ENCODE peak calls at places on chromosomes 6 and 20, in nine cellular contexts. One of them, this sample, is unnamed.

GRCh38 chr6:14728396-14729024 is 517.4 kb upstream of the JARID2 start:
- DNase-seq in neural progenitor cell: no peak
- DNase-seq in fibroblast of lung: peak
- DNase-seq in foreskin fibroblast: peak
- DNase-seq in CD4-positive, CD25-positive, alpha-beta regulatory T cell: no peak
- DNase-seq in CD8-positive, alpha-beta T cell: no peak
- DNase-seq in AG10803: peak
- DNase-seq in aorta: peak
- DNase-seq in endodermal cell: peak
- DNase-seq in this sample: no peak

GRCh38 chr6:32255212-32256153 is 31.6 kb upstream of the NOTCH4 start:
- DNase-seq in CD4-positive, CD25-positive, alpha-beta regulatory T cell: no peak
- DNase-seq in foreskin fibroblast: peak
- DNase-seq in neural progenitor cell: peak
- DNase-seq in endodermal cell: peak
- DNase-seq in CD8-positive, alpha-beta T cell: peak
- DNase-seq in fibroblast of lung: peak
- DNase-seq in aorta: peak
- DNase-seq in AG10803: peak
- DNase-seq in this sample: no peak

GRCh38 chr6:4516206-4516605 is 260.0 kb upstream of the CDYL start:
- DNase-seq in aorta: no peak
- DNase-seq in AG10803: no peak
- DNase-seq in endodermal cell: no peak
- DNase-seq in foreskin fibroblast: no peak
- DNase-seq in fibroblast of lung: no peak
- DNase-seq in CD4-positive, CD25-positive, alpha-beta regulatory T cell: no peak
- DNase-seq in CD8-positive, alpha-beta T cell: no peak
- DNase-seq in neural progenitor cell: no peak
- DNase-seq in this sample: no peak

GRCh38 chr6:11202513-11203305 is 29.8 kb downstream of the NEDD9 start:
- DNase-seq in AG10803: peak
- DNase-seq in neural progenitor cell: peak
- DNase-seq in endodermal cell: peak
- DNase-seq in fibroblast of lung: peak
- DNase-seq in CD8-positive, alpha-beta T cell: peak
- DNase-seq in aorta: no peak
- DNase-seq in CD4-positive, CD25-positive, alpha-beta regulatory T cell: peak
- DNase-seq in foreskin fibroblast: no peak
- DNase-seq in this sample: no peak

GRCh38 chr20:47764154-47764734 is 21.0 kb downstream of the SULF2 start:
- DNase-seq in foreskin fibroblast: no peak
- DNase-seq in CD4-positive, CD25-positive, alpha-beta regulatory T cell: no peak
- DNase-seq in AG10803: no peak
- DNase-seq in endodermal cell: no peak
- DNase-seq in neural progenitor cell: no peak
- DNase-seq in aorta: no peak
- DNase-seq in fibroblast of lung: no peak
- DNase-seq in CD8-positive, alpha-beta T cell: no peak
- DNase-seq in this sample: peak

GRCh38 chr20:58447733-58448391 is 58.8 kb downstream of the VAPB start:
- DNase-seq in fibroblast of lung: peak
- DNase-seq in aorta: no peak
- DNase-seq in neural progenitor cell: peak
- DNase-seq in CD8-positive, alpha-beta T cell: peak
- DNase-seq in AG10803: peak
- DNase-seq in endodermal cell: peak
- DNase-seq in foreskin fibroblast: peak
- DNase-seq in CD4-positive, CD25-positive, alpha-beta regulatory T cell: peak
- DNase-seq in this sample: peak

GRCh38 chr20:46157625-46158024 is 39.5 kb downstream of the CD40 start:
- DNase-seq in CD8-positive, alpha-beta T cell: no peak
- DNase-seq in neural progenitor cell: no peak
- DNase-seq in fibroblast of lung: no peak
- DNase-seq in foreskin fibroblast: no peak
- DNase-seq in endodermal cell: no peak
- DNase-seq in aorta: no peak
- DNase-seq in CD4-positive, CD25-positive, alpha-beta regulatory T cell: no peak
- DNase-seq in AG10803: no peak
- DNase-seq in this sample: no peak

GRCh38 chr20:3751664-3752385 is 15.7 kb downstream of the ADISSP start:
- DNase-seq in foreskin fibroblast: no peak
- DNase-seq in fibroblast of lung: no peak
- DNase-seq in neural progenitor cell: peak
- DNase-seq in AG10803: no peak
- DNase-seq in endodermal cell: peak
- DNase-seq in CD4-positive, CD25-positive, alpha-beta regulatory T cell: peak
- DNase-seq in aorta: peak
- DNase-seq in CD8-positive, alpha-beta T cell: no peak
- DNase-seq in this sample: no peak

GRCh38 chr6:45626087-45626891 is 248.6 kb upstream of the SUPT3H start:
- DNase-seq in neural progenitor cell: peak
- DNase-seq in endodermal cell: no peak
- DNase-seq in CD8-positive, alpha-beta T cell: no peak
- DNase-seq in fibroblast of lung: peak
- DNase-seq in aorta: no peak
- DNase-seq in foreskin fibroblast: peak
- DNase-seq in CD4-positive, CD25-positive, alpha-beta regulatory T cell: no peak
- DNase-seq in AG10803: peak
- DNase-seq in this sample: no peak

GRCh38 chr20:39825524-39825923 is 863.4 kb downstream of the DHX35 start:
- DNase-seq in CD4-positive, CD25-positive, alpha-beta regulatory T cell: no peak
- DNase-seq in neural progenitor cell: no peak
- DNase-seq in CD8-positive, alpha-beta T cell: no peak
- DNase-seq in AG10803: no peak
- DNase-seq in fibroblast of lung: no peak
- DNase-seq in aorta: no peak
- DNase-seq in endodermal cell: no peak
- DNase-seq in foreskin fibroblast: no peak
- DNase-seq in this sample: no peak

GRCh38 chr6:169536446-169537170 is 165.2 kb downstream of the WDR27 start:
- DNase-seq in neural progenitor cell: no peak
- DNase-seq in AG10803: peak
- DNase-seq in foreskin fibroblast: peak
- DNase-seq in fibroblast of lung: peak
- DNase-seq in aorta: no peak
- DNase-seq in CD8-positive, alpha-beta T cell: no peak
- DNase-seq in CD4-positive, CD25-positive, alpha-beta regulatory T cell: no peak
- DNase-seq in endodermal cell: no peak
- DNase-seq in this sample: no peak

GRCh38 chr20:57638173-57638894 is 18.1 kb upstream of the ZBP1 start:
- DNase-seq in CD4-positive, CD25-positive, alpha-beta regulatory T cell: no peak
- DNase-seq in fibroblast of lung: no peak
- DNase-seq in endodermal cell: no peak
- DNase-seq in CD8-positive, alpha-beta T cell: no peak
- DNase-seq in AG10803: no peak
- DNase-seq in aorta: no peak
- DNase-seq in foreskin fibroblast: no peak
- DNase-seq in neural progenitor cell: no peak
- DNase-seq in this sample: no peak

GRCh38 chr6:17167327-17167979 is 65.6 kb downstream of the STMND1 start:
- DNase-seq in CD8-positive, alpha-beta T cell: no peak
- DNase-seq in neural progenitor cell: peak
- DNase-seq in foreskin fibroblast: peak
- DNase-seq in endodermal cell: peak
- DNase-seq in fibroblast of lung: peak
- DNase-seq in AG10803: peak
- DNase-seq in CD4-positive, CD25-positive, alpha-beta regulatory T cell: no peak
- DNase-seq in aorta: no peak
- DNase-seq in this sample: peak
- H3K4me3 ChIP-seq in CD8-positive, alpha-beta T cell: no peak
- H3K4me3 ChIP-seq in neural progenitor cell: no peak
- H3K4me3 ChIP-seq in foreskin fibroblast: no peak
- H3K4me3 ChIP-seq in endodermal cell: no peak
- H3K4me3 ChIP-seq in fibroblast of lung: no peak
- H3K4me3 ChIP-seq in AG10803: no peak
- H3K4me3 ChIP-seq in CD4-positive, CD25-positive, alpha-beta regulatory T cell: no peak
- H3K4me3 ChIP-seq in aorta: no peak
- H3K4me3 ChIP-seq in this sample: no peak

GRCh38 chr6:96900873-96901272 is 3.2 kb upstream of the NDUFAF4 start:
- DNase-seq in foreskin fibroblast: no peak
- DNase-seq in endodermal cell: no peak
- DNase-seq in AG10803: no peak
- DNase-seq in aorta: no peak
- DNase-seq in fibroblast of lung: no peak
- DNase-seq in neural progenitor cell: no peak
- DNase-seq in CD4-positive, CD25-positive, alpha-beta regulatory T cell: no peak
- DNase-seq in CD8-positive, alpha-beta T cell: no peak
- DNase-seq in this sample: no peak

GRCh38 chr6:96898241-96898851 is 655 bp upstream of the NDUFAF4 start:
- DNase-seq in endodermal cell: no peak
- DNase-seq in fibroblast of lung: peak
- DNase-seq in CD4-positive, CD25-positive, alpha-beta regulatory T cell: peak
- DNase-seq in CD8-positive, alpha-beta T cell: no peak
- DNase-seq in AG10803: peak
- DNase-seq in neural progenitor cell: no peak
- DNase-seq in foreskin fibroblast: peak
- DNase-seq in aorta: no peak
- DNase-seq in this sample: no peak

GRCh38 chr6:96897396-96898240 is at the start of gene NDUFAF4:
- DNase-seq in endodermal cell: peak
- DNase-seq in CD4-positive, CD25-positive, alpha-beta regulatory T cell: peak
- DNase-seq in CD8-positive, alpha-beta T cell: peak
- DNase-seq in fibroblast of lung: peak
- DNase-seq in AG10803: peak
- DNase-seq in foreskin fibroblast: peak
- DNase-seq in neural progenitor cell: peak
- DNase-seq in aorta: peak
- DNase-seq in this sample: peak

GRCh38 chr6:96899599-96899998 is 1.9 kb upstream of the NDUFAF4 start:
- DNase-seq in CD8-positive, alpha-beta T cell: no peak
- DNase-seq in endodermal cell: no peak
- DNase-seq in foreskin fibroblast: no peak
- DNase-seq in neural progenitor cell: no peak
- DNase-seq in AG10803: no peak
- DNase-seq in aorta: no peak
- DNase-seq in CD4-positive, CD25-positive, alpha-beta regulatory T cell: no peak
- DNase-seq in fibroblast of lung: peak
- DNase-seq in this sample: no peak

GRCh38 chr6:96899019-96899418 is 1.3 kb upstream of the NDUFAF4 start:
- DNase-seq in CD4-positive, CD25-positive, alpha-beta regulatory T cell: no peak
- DNase-seq in fibroblast of lung: peak
- DNase-seq in foreskin fibroblast: peak
- DNase-seq in neural progenitor cell: peak
- DNase-seq in CD8-positive, alpha-beta T cell: no peak
- DNase-seq in AG10803: peak
- DNase-seq in aorta: no peak
- DNase-seq in endodermal cell: no peak
- DNase-seq in this sample: no peak
- H3K4me3 ChIP-seq in CD4-positive, CD25-positive, alpha-beta regulatory T cell: peak
- H3K4me3 ChIP-seq in fibroblast of lung: no peak
- H3K4me3 ChIP-seq in foreskin fibroblast: no peak
- H3K4me3 ChIP-seq in neural progenitor cell: no peak
- H3K4me3 ChIP-seq in CD8-positive, alpha-beta T cell: no peak
- H3K4me3 ChIP-seq in AG10803: no peak
- H3K4me3 ChIP-seq in aorta: no peak
- H3K4me3 ChIP-seq in endodermal cell: no peak
- H3K4me3 ChIP-seq in this sample: no peak

DNA sequence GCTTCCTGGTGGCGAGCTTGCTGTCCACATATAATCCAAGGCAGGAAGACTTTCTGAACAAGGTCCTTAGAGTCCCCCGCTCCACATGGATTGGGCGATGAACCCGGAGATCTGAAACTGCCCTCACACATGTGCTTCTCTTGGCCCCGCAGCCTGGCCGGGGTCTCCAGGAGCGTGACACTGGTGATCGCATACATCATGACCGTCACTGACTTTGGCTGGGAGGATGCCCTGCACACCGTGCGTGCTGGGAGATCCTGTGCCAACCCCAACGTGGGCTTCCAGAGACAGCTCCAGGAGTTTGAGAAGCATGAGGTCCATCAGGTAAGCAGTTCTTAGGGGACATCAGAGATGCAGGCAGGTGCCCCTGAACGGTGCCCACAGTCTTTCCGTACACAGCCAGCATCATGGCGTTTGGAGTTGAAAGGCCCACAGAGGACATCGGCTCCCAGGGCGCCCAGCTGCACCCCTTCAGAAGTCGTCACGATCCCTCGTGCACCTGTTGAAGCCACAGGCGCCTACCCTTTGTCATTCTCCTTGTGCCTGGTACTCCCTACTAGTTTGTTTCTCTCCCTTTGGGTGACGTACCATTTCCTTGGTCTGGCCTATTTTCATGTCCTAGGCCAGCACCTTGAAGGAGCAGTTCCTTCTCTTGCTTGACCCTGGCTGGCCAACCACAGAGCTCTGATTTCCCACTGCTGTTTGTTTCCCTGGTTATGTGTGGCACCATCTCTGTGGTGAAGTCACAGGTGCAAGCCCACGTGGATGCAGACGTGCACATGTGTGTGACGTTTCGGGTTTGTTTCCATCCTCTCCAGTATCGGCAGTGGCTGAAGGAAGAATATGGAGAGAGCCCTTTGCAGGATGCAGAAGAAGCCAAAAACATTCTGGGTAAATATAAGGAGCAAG is 43.3 kb upstream of the IRF4 start:
- DNase-seq in CD8-positive, alpha-beta T cell: no peak
- DNase-seq in neural progenitor cell: no peak
- DNase-seq in foreskin fibroblast: no peak
- DNase-seq in fibroblast of lung: no peak
- DNase-seq in endodermal cell: no peak
- DNase-seq in AG10803: no peak
- DNase-seq in aorta: peak
- DNase-seq in CD4-positive, CD25-positive, alpha-beta regulatory T cell: no peak
- DNase-seq in this sample: no peak
- H3K4me3 ChIP-seq in CD8-positive, alpha-beta T cell: no peak
- H3K4me3 ChIP-seq in neural progenitor cell: no peak
- H3K4me3 ChIP-seq in foreskin fibroblast: no peak
- H3K4me3 ChIP-seq in fibroblast of lung: no peak
- H3K4me3 ChIP-seq in endodermal cell: no peak
- H3K4me3 ChIP-seq in AG10803: no peak
- H3K4me3 ChIP-seq in aorta: no peak
- H3K4me3 ChIP-seq in CD4-positive, CD25-positive, alpha-beta regulatory T cell: no peak
- H3K4me3 ChIP-seq in this sample: no peak

GRCh38 chr6:71289039-71289801 is 609 bp downstream of the OGFRL1 start:
- DNase-seq in aorta: peak
- DNase-seq in foreskin fibroblast: no peak
- DNase-seq in neural progenitor cell: peak
- DNase-seq in CD8-positive, alpha-beta T cell: peak
- DNase-seq in endodermal cell: peak
- DNase-seq in fibroblast of lung: no peak
- DNase-seq in CD4-positive, CD25-positive, alpha-beta regulatory T cell: peak
- DNase-seq in AG10803: peak
- DNase-seq in this sample: no peak
- H3K4me3 ChIP-seq in aorta: peak
- H3K4me3 ChIP-seq in foreskin fibroblast: peak
- H3K4me3 ChIP-seq in neural progenitor cell: peak
- H3K4me3 ChIP-seq in CD8-positive, alpha-beta T cell: peak
- H3K4me3 ChIP-seq in endodermal cell: peak
- H3K4me3 ChIP-seq in fibroblast of lung: peak
- H3K4me3 ChIP-seq in CD4-positive, CD25-positive, alpha-beta regulatory T cell: peak
- H3K4me3 ChIP-seq in AG10803: peak
- H3K4me3 ChIP-seq in this sample: no peak

This sample was measured in Jurkat, Clone E6-1.